ENCODE peak calls at places on chromosomes 16 and 17, in four cellular contexts. E is IMR-90; Q is stimulated activated CD4-positive, alpha-beta T cell treated with anti-CD3 and anti-CD28 coated beads, Interleukin-4, amount 100 ng/mL, for 1 hour; D is H7. C is an unnamed sample.

GRCh38 chr17:63596856-63597557 is 3.7 kb upstream of the TACO1 start:
- DNase-seq in E (no peak), Q (no peak), D (no peak), C (no peak)

GRCh38 chr16:79713609-79714309 is 113.2 kb upstream of the MAF start:
- DNase-seq in E (no peak), Q (no peak), D (no peak), C (no peak)

GRCh38 chr17:82914375-82914774 is 74.6 kb upstream of the ZNF750 start:
- DNase-seq in E (no peak), Q (no peak), D (no peak), C (no peak)

GRCh38 chr16:65947951-65948350 is 418.5 kb upstream of the CDH5 start:
- DNase-seq in E (no peak), Q (no peak), D (no peak), C (no peak)

GRCh38 chr17:57408064-57408811 is 151.9 kb downstream of the MSI2 start:
- DNase-seq in E (no peak), Q (no peak), D (peak), C (no peak)

GRCh38 chr16:2742323-2743006 is 10.0 kb upstream of the SRRM2 start:
- DNase-seq in E (no peak), Q (no peak), D (no peak), C (no peak)

GRCh38 chr17:15255713-15256454 is 9.2 kb downstream of the PMP22 start:
- DNase-seq in E (peak), Q (no peak), D (no peak), C (peak)

GRCh38 chr16:660459-661183 is 7.3 kb upstream of the RHOT2 start:
- DNase-seq in E (peak), Q (peak), D (peak), C (peak)

GRCh38 chr16:84024854-84025253 is 17.7 kb downstream of the SLC38A8 start:
- DNase-seq in E (peak), Q (no peak), D (no peak), C (peak)

GRCh38 chr16:50692999-50693781 is at the start of gene NOD2:
- DNase-seq in E (no peak), Q (peak), D (peak), C (no peak)

GRCh38 chr16:9528680-9529079 is 437.2 kb downstream of the HAPSTR1 start:
- DNase-seq in E (no peak), Q (no peak), D (no peak), C (no peak)

GRCh38 chr16:75928295-75928694 is 202.0 kb upstream of the CPHXL start:
- DNase-seq in E (peak), Q (no peak), D (no peak), C (peak)

GRCh38 chr17:38585056-38585804 is 20.5 kb downstream of the SRCIN1 start:
- DNase-seq in E (no peak), Q (no peak), D (peak), C (no peak)

GRCh38 chr17:5922476-5922875 is 147.7 kb upstream of the WSCD1 start:
- DNase-seq in E (no peak), Q (no peak), D (no peak), C (no peak)

GRCh38 chr17:7846063-7846735 is 8.7 kb upstream of the TMEM88 start:
- DNase-seq in E (no peak), Q (no peak), D (no peak), C (no peak)

GRCh38 chr17:37391146-37391545 is 15.4 kb downstream of the C17orf78 start:
- DNase-seq in E (peak), Q (no peak), D (no peak), C (peak)

GRCh38 chr16:54236761-54237160 is 49.8 kb downstream of the IRX3 start:
- DNase-seq in E (peak), Q (no peak), D (no peak), C (peak)

GRCh38 chr16:67449328-67449727 is 18.4 kb downstream of the HSD11B2 start:
- DNase-seq in E (no peak), Q (no peak), D (no peak), C (no peak)